ENCODE peak calls at places on chromosomes 1 and 21, in five cellular contexts. P, I, X, Q and S are unnamed samples. For H3K4me1, the result is how much of the 10 kb centered on the place peaks cover.

GRCh38 chr1:181134543-181135461 is 46.3 kb downstream of the IER5 start:
- DNase-seq in X (no peak), I (peak), Q (peak), P (peak), S (no peak)

GRCh38 chr1:24720152-24720551 is 25.1 kb upstream of the CLIC4 start:
- DNase-seq in I (peak), Q (no peak), P (peak), X (peak), S (peak)

GRCh38 chr1:156750191-156750931 is 1.1 kb downstream of the HDGF start:
- DNase-seq in X (no peak), Q (peak), P (no peak), I (peak), S (peak)

GRCh38 chr1:219904934-219905333 is 23.4 kb downstream of the SLC30A10 start:
- DNase-seq in Q (no peak), P (no peak), I (no peak), X (no peak), S (no peak)

GRCh38 chr1:228901936-228902681 is 166.8 kb downstream of the RHOU start:
- DNase-seq in Q (no peak), P (no peak), X (no peak), I (no peak), S (no peak)

GRCh38 chr1:58811303-58811702 is 27.5 kb upstream of the JUN start:
- DNase-seq in Q (no peak), P (no peak), X (no peak), I (no peak), S (no peak)

GRCh38 chr1:223137402-223138100 is 5.5 kb downstream of the TLR5 start:
- DNase-seq in X (no peak), I (peak), P (peak), Q (peak), S (peak)

GRCh38 chr1:203771901-203772301 is 6.9 kb downstream of the LAX1 start:
- DNase-seq in P (no peak), X (no peak), Q (no peak), I (no peak), S (peak)

GRCh38 chr1:228014235-228014930 is 7.6 kb downstream of the WNT3A start:
- DNase-seq in P (peak), Q (no peak), I (no peak), X (peak), S (peak)

DNA sequence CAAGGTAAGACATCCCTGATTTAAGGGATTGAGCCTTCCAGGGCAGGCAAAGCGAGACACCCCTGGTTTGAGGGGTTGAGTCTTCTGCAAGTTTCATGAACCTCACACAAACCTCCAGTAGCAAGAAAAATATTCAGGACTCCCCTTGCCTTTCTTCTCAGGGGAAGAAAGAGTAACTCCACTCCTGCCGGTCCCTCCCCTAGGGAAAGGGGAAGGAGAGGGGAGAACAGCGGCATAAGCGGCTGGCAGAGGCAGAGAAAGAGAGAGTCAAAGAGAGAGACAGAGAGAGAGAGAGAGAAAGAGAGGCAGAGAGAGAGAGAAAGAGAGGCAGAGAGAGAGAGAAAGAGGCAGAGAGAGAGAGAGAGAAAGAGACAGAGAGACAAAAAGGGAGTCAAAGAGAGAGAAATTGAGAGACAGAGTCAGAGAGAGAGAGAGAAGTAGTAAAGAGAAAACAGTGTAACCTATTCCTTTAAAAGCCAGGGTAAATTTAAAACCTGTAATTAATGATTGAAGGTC is 29.5 kb upstream of the CBR3 start:
- DNase-seq in I (no peak), P (no peak), X (no peak), Q (no peak), S (no peak)
- H3K27ac ChIP-seq in I (no peak), P (no peak), X (no peak), Q (no peak), S (no peak)

GRCh38 chr1:19438552-19439196 is 46.7 kb downstream of the CAPZB start:
- DNase-seq in Q (no peak), P (no peak), I (no peak), X (no peak), S (no peak)

GRCh38 chr1:19436716-19437476 is 48.4 kb downstream of the CAPZB start:
- DNase-seq in I (peak), X (peak), Q (peak), P (no peak), S (peak)

GRCh38 chr1:19437911-19438310 is 47.4 kb downstream of the CAPZB start:
- DNase-seq in P (peak), X (peak), Q (no peak), I (peak), S (peak)

GRCh38 chr1:19441048-19441447 is 44.3 kb downstream of the CAPZB start:
- DNase-seq in I (no peak), X (no peak), Q (no peak), P (no peak), S (no peak)

DNA sequence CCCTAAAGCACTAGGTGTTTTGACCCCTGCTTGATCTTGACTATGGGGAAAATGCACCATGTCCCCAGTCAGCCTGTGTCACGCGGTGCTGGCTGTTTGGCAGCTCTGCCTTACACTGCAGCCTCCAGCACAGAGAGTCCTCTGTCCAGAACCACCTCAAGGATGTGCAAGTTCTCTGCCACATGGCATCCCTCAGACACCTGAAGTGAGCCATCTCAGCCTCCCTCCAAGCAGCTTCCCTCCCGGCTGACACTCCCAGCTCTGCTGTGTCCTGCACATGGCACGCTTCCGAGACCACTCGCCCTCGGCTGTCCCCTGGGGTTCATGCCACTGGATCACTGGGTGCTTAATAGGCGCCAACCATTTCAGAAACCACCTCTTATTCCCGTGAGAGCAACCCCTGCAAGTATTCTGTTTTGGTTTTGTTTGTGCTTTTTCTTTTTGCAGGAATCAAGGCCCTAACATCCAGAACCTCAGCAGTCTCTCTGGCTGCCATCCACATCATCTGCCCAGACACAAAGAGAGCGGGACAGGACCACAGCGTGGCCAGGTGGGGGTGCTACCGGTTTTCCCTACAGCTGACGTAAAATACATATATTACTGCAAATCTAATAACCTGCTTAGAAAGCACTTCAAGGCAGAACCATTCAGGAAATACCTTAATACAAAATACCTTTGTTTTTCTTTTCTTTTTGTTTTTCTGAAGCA is 45.7 kb downstream of the CAPZB start:
- DNase-seq in I (no peak), Q (no peak), X (no peak), P (no peak), S (peak)
- H3K4me1 ChIP-seq in I (half or more), Q (under half), X (half or more), P (half or more), S (half or more)

DNA sequence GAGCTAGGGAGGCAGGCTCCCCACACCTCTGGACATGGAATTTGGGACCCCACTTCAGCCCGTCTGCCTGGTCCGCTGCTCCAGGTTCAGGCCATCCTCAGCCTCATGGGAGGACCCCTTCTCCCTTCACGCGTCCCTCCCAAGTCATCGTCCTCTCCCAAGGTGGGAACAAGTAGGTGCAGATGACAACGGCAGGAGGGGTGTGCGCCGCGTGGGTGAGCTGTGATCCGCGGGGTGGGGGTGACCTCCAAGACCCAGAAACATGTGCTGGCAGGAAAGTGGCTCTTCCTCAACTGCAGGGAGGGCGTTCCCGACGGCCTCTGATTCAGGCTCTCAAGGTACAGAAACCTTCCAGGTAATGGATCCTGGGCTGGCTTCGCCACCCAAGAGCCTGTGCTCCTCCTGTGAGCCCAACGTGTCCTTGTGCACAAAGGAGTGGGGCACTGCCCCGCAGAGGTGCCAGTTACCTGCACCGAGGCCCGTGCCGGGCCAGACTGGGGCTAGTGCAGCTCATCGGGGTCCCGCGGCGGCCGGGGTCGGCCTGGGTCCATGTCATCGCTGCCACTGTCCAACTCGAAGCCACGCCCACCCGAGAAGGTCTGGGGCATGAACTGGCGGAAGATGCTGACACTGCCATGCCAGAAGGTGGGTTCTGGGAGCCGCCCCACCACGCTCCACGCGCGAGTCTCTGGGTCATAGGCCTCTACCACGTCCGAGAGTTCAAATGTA is 9.6 kb downstream of the KLHL21 start:
- DNase-seq in I (no peak), X (no peak), P (no peak), Q (no peak), S (peak)
- H3K27ac ChIP-seq in I (no peak), X (no peak), P (no peak), Q (no peak), S (peak)

GRCh38 chr1:16178596-16179497 is 23.0 kb upstream of the EPHA2 start:
- DNase-seq in Q (peak), I (no peak), P (no peak), X (no peak), S (no peak)

GRCh38 chr1:16181887-16182719 is 26.2 kb upstream of the EPHA2 start:
- DNase-seq in X (peak), P (peak), Q (no peak), I (peak), S (peak)

GRCh38 chr1:16177306-16177705 is 21.4 kb upstream of the EPHA2 start:
- DNase-seq in P (no peak), Q (no peak), X (no peak), I (no peak), S (no peak)

GRCh38 chr1:16183157-16183556 is 27.3 kb upstream of the EPHA2 start:
- DNase-seq in I (no peak), X (peak), P (peak), Q (peak), S (peak)

GRCh38 chr1:16180291-16180824 is 24.5 kb upstream of the EPHA2 start:
- DNase-seq in X (no peak), P (peak), Q (no peak), I (no peak), S (no peak)
- H3K4me1 ChIP-seq in X (half or more), P (under half), Q (under half), I (half or more), S (under half)

DNA sequence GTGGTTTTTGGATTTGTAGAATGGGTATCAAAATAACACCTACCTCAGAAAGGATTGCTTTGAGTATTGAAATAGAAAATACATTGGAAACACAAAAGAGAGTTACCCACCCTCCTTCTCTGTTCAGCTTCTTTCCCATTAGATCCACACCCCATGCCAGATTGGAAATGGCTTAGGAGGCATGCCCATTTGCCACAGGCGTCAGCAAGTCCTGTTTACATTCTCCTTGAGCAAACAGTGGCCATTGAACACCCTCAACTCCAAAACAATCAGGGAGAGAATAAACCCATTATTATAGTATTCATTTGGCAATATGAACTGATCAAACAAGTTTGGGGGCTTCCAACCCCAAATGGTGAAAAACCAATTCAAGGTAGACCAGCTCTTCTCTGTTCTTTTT is 2.4 kb downstream of the ELAPOR1 start:
- DNase-seq in Q (no peak), P (no peak), I (no peak), X (no peak), S (no peak)
- H3K27ac ChIP-seq in Q (peak), P (no peak), I (peak), X (no peak), S (no peak)

GRCh38 chr1:8560035-8560434 is 242.1 kb downstream of the SLC45A1 start:
- DNase-seq in X (no peak), Q (no peak), I (no peak), P (no peak), S (no peak)

GRCh38 chr1:8562222-8562621 is 244.3 kb downstream of the SLC45A1 start:
- DNase-seq in Q (no peak), I (no peak), X (no peak), P (no peak), S (no peak)

GRCh38 chr1:8563944-8564537 is 246.1 kb downstream of the SLC45A1 start:
- DNase-seq in I (no peak), X (no peak), P (no peak), Q (peak), S (no peak)

GRCh38 chr1:8562881-8563865 is 245.3 kb downstream of the SLC45A1 start:
- DNase-seq in I (no peak), X (no peak), P (peak), Q (no peak), S (no peak)

DNA sequence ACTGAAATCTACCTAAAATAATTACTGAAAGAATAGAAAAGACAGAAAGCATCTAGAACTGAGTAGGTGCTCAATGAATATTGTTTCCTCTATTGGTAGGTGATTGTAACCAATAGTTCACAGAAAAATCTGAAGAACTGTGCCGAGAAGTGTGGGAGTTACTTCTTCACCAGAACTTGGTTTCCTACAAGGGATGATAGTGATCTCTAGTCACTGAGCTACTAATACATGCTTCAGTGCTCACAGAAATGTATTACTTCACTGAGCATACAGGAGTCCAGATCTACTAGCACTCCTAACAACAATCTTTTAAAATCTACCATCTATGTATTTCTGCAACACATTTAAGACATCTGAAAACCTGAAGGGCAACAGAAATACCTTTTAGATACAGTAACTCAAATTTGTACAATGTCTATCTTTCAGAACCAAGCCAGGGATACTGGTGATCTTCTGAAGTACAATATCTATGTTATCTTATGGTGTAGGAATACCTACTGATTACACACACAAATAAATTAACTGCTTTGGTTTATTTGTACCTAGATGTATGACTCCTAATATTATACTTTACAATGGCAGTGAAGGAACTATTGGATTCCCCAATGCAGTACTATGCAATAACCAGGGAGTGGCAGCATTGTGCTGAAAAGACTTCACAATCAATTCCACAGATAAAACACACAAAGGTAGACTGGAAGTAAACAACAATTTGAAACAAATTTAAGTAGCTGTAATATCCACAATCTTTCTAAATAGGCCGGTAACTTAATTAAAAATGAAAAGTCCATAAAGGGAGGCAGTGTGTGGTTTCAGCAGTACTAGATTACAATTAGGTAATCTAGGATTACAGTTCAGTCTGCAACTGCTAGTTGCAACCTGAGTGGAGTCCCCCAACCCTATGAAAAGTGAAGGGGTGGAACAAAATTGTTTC is 243.0 kb downstream of the SLC45A1 start:
- DNase-seq in X (no peak), I (no peak), P (peak), Q (peak), S (no peak)
- H3K4me1 ChIP-seq in X (under half), I (under half), P (under half), Q (under half), S (under half)

GRCh38 chr1:9586147-9586766 is 2.5 kb upstream of the TMEM201 start:
- DNase-seq in X (no peak), P (no peak), I (no peak), Q (no peak), S (no peak)

GRCh38 chr1:9589719-9590157 is 1.0 kb downstream of the TMEM201 start:
- DNase-seq in I (no peak), Q (no peak), P (peak), X (no peak), S (no peak)

GRCh38 chr1:9589144-9589718 is 520 bp downstream of the TMEM201 start:
- DNase-seq in I (peak), P (peak), X (no peak), Q (peak), S (no peak)

GRCh38 chr1:9590201-9590600 is 1.5 kb downstream of the TMEM201 start:
- DNase-seq in I (no peak), X (no peak), P (no peak), Q (no peak), S (peak)

DNA sequence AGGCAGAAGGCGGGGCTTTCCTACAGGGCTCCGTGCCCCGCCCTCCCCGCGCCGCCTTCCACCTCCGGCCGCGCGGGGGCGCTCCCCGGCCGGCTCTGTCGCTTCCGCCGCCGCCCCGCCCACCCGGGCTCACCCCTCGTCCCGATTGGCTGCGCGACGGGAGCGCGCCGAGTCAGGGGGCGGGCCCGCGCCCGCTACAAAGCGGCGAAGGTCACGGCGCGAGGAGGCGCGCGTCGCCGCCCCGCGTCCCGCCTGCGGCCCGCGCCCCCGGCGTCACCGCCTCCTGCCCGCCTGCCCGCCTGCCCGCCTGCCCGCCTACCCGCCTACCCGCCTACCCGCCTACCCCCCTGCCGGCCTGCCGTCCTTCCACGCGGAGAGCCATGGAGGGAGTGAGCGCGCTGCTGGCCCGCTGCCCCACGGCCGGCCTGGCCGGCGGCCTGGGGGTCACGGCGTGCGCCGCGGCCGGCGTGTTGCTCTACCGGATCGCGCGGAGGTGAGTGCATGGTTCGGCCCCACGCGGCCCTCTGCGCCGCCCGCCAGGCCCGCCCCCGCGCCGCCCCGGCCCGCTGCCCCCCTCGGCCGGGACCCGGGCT is at the start of gene TMEM201:
- DNase-seq in X (peak), I (peak), Q (peak), P (peak), S (peak)
- H3K27ac ChIP-seq in X (peak), I (peak), Q (peak), P (peak), S (peak)